ENCODE peak calls at places on chromosomes 13 and 19, in nine cellular contexts. G, O, V, Z, I, W, A, X and U are unnamed samples. For H3K4me1, the result is how much of the 10 kb centered on the place peaks cover.

GRCh38 chr19:46503848-46504453 is 8.3 kb upstream of the PNMA8B start:
- DNase-seq in V (no peak), X (no peak), W (no peak), I (no peak), Z (no peak), O (no peak), G (no peak), A (no peak), U (no peak)

GRCh38 chr13:53200498-53201453 is 172.2 kb downstream of the OLFM4 start:
- DNase-seq in V (no peak), Z (no peak), G (no peak), X (peak), A (peak), I (peak), O (peak), W (no peak), U (no peak)

GRCh38 chr13:98293570-98294142 is 116.6 kb upstream of the RNF113B start:
- DNase-seq in Z (no peak), G (no peak), X (no peak), I (no peak), W (no peak), O (no peak), A (no peak), V (no peak), U (no peak)

GRCh38 chr19:3338541-3339181 is 27.7 kb upstream of the NFIC start:
- DNase-seq in O (no peak), Z (no peak), W (no peak), X (peak), I (peak), A (peak), G (peak), V (peak), U (peak)

GRCh38 chr19:19372656-19373416 is 32.6 kb upstream of the GATAD2A start:
- DNase-seq in X (peak), G (peak), O (no peak), V (peak), Z (no peak), I (peak), A (peak), W (no peak), U (no peak)

GRCh38 chr13:98451676-98452105 is 125.2 kb downstream of the STK24 start:
- DNase-seq in X (no peak), O (no peak), V (no peak), A (peak), I (no peak), W (no peak), Z (peak), G (no peak), U (no peak)

GRCh38 chr13:61413572-61413971 is 2.1 kb downstream of the PCDH20 start:
- DNase-seq in I (no peak), A (no peak), G (no peak), V (no peak), Z (no peak), W (no peak), X (no peak), O (peak), U (no peak)

GRCh38 chr19:45508681-45508930 is 1.3 kb downstream of the VASP start:
- DNase-seq in Z (no peak), X (no peak), A (no peak), O (no peak), W (no peak), V (no peak), I (no peak), G (no peak), U (no peak)

GRCh38 chr13:27476943-27477681 is 26.7 kb upstream of the MTIF3 start:
- DNase-seq in G (no peak), Z (no peak), O (no peak), V (no peak), X (peak), A (no peak), W (peak), I (no peak), U (no peak)

GRCh38 chr13:43698743-43699142 is 88.0 kb downstream of the ENOX1 start:
- DNase-seq in G (no peak), V (no peak), O (no peak), A (no peak), W (no peak), Z (no peak), I (no peak), X (no peak), U (no peak)

GRCh38 chr19:2952953-2953481 is 8.2 kb upstream of the ZNF77 start:
- DNase-seq in I (no peak), V (no peak), G (no peak), O (no peak), A (no peak), X (no peak), Z (no peak), W (peak), U (peak)

GRCh38 chr19:34998777-34999497 is 1.2 kb upstream of the GRAMD1A start:
- DNase-seq in G (no peak), O (peak), V (no peak), X (no peak), Z (no peak), I (no peak), W (no peak), A (no peak), U (no peak)

GRCh38 chr13:29935309-29935981 is 85.0 kb upstream of the UBL3 start:
- DNase-seq in A (no peak), Z (no peak), O (no peak), W (no peak), X (no peak), G (no peak), I (no peak), V (peak), U (no peak)

GRCh38 chr19:40620161-40620485 is 19.0 kb downstream of the LTBP4 start:
- DNase-seq in A (no peak), X (no peak), V (no peak), G (no peak), O (no peak), Z (no peak), W (no peak), I (no peak), U (no peak)

GRCh38 chr13:99374169-99374991 is 67.2 kb upstream of the GPR183 start:
- DNase-seq in W (no peak), O (peak), Z (no peak), V (peak), A (no peak), X (no peak), G (peak), I (no peak), U (no peak)

GRCh38 chr13:104086205-104086604 is 1020.0 kb upstream of the SLC10A2 start:
- DNase-seq in Z (no peak), G (no peak), X (no peak), I (no peak), W (no peak), V (no peak), A (no peak), O (no peak), U (no peak)

GRCh38 chr13:74158028-74158427 is 23.8 kb upstream of the KLF12 start:
- DNase-seq in X (no peak), O (no peak), G (no peak), V (no peak), I (peak), A (peak), Z (no peak), W (no peak), U (no peak)

GRCh38 chr13:48813518-48813917 is 159.8 kb downstream of the CYSLTR2 start:
- DNase-seq in Z (no peak), V (no peak), A (no peak), W (no peak), O (no peak), X (no peak), I (no peak), G (no peak), U (no peak)

GRCh38 chr19:8682472-8682871 is 16.1 kb downstream of the ACTL9 start:
- DNase-seq in X (no peak), O (no peak), G (no peak), A (no peak), W (no peak), V (no peak), Z (no peak), I (no peak), U (no peak)

GRCh38 chr19:18995804-18996241 is 37.5 kb downstream of the SUGP2 start:
- DNase-seq in X (no peak), G (peak), O (peak), V (no peak), Z (no peak), A (peak), I (peak), W (peak), U (no peak)

GRCh38 chr19:41367848-41368301 is 3.9 kb upstream of the B9D2 start:
- DNase-seq in Z (no peak), A (no peak), G (no peak), O (no peak), X (no peak), I (no peak), V (no peak), W (peak), U (no peak)

GRCh38 chr19:42370667-42371066 is 19.4 kb downstream of the CNFN start:
- DNase-seq in O (no peak), X (no peak), I (no peak), A (no peak), Z (no peak), G (no peak), V (no peak), W (no peak), U (no peak)

GRCh38 chr13:23750383-23751121 is 138.6 kb downstream of the MIPEP start:
- DNase-seq in Z (no peak), I (no peak), V (no peak), W (no peak), O (no peak), X (no peak), G (no peak), A (no peak), U (no peak)

GRCh38 chr13:36298535-36299068 is 988 bp upstream of the CCDC169 start:
- DNase-seq in V (no peak), A (no peak), Z (no peak), X (no peak), O (peak), W (no peak), G (no peak), I (no peak), U (no peak)

GRCh38 chr13:70630247-70630646 is 522.0 kb upstream of the KLHL1 start:
- DNase-seq in I (no peak), G (no peak), O (peak), V (no peak), W (no peak), A (no peak), X (no peak), Z (no peak), U (no peak)

GRCh38 chr13:25652764-25653163 is 281.0 kb downstream of the ATP8A2 start:
- DNase-seq in O (no peak), X (no peak), G (no peak), A (no peak), Z (no peak), I (no peak), W (no peak), V (no peak), U (no peak)

GRCh38 chr19:1618157-1619093 is 13.2 kb upstream of the UQCR11 start:
- DNase-seq in X (no peak), G (no peak), V (peak), Z (no peak), I (no peak), A (no peak), O (peak), W (peak), U (no peak)

GRCh38 chr19:50826492-50827240 is 3.1 kb upstream of the KLK1 start:
- DNase-seq in I (no peak), A (no peak), V (no peak), O (no peak), G (no peak), Z (no peak), X (no peak), W (no peak), U (no peak)
- TF ChIP-seq CTCF in I (no peak), A (no peak), V (no peak), O (no peak), G (no peak), Z (no peak), X (no peak), W (no peak), U (no peak)

GRCh38 chr13:111215081-111216047 is 100.3 kb downstream of the ARHGEF7 start:
- DNase-seq in V (no peak), A (no peak), W (no peak), O (peak), I (no peak), Z (no peak), X (no peak), G (no peak), U (no peak)

GRCh38 chr13:111219306-111219705 is 101.1 kb upstream of the TEX29 start:
- DNase-seq in X (no peak), V (no peak), G (peak), Z (no peak), O (peak), A (peak), W (peak), I (no peak), U (no peak)

GRCh38 chr13:111216166-111216960 is 101.3 kb downstream of the ARHGEF7 start:
- DNase-seq in V (peak), G (peak), A (no peak), X (no peak), O (peak), Z (no peak), W (no peak), I (no peak), U (no peak)

GRCh38 chr13:111219950-111220349 is 100.5 kb upstream of the TEX29 start:
- DNase-seq in W (no peak), I (no peak), O (peak), G (no peak), V (no peak), A (no peak), Z (no peak), X (no peak), U (no peak)

GRCh38 chr13:111217661-111218060 is 102.6 kb downstream of the ARHGEF7 start:
- DNase-seq in A (no peak), V (no peak), G (peak), I (no peak), W (no peak), O (peak), Z (no peak), X (peak), U (no peak)
- H3K4me1 ChIP-seq in A (half or more), V (under half), G (under half), I (half or more), W (under half), O (under half), Z (half or more), X (under half), U (under half)

DNA sequence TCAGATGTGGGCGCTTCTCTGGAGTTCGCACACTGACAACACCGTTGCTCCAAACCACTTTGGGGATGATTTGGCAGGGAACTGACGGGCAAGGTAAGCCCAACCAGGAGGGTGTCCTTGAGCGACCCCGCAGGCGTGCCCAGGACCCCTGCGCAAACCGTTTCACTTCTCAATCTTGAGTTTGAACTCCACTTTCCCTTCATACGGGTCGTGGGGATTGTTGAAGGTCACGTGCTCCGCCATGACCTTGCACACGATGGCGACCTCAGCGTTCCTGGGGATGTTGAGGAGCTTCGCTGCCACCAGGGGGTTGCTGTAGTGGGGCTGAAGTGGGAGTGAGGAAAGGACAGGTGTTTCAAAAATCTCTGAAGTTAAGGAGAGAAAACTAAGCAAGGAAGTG is 8.8 kb downstream of the ATP4B start:
- DNase-seq in I (no peak), V (no peak), Z (no peak), X (no peak), G (no peak), W (no peak), O (peak), A (peak), U (peak)
- TF ChIP-seq CTCF in I (no peak), V (no peak), Z (no peak), X (no peak), G (no peak), W (no peak), O (peak), A (no peak), U (no peak)

GRCh38 chr19:10602330-10603083 is 15.4 kb upstream of the AP1M2 start:
- DNase-seq in G (peak), Z (peak), I (peak), X (peak), W (peak), O (peak), A (peak), V (peak), U (peak)
- H3K4me1 ChIP-seq in G (under half), Z (under half), I (under half), X (under half), W (under half), O (under half), A (under half), V (under half), U (under half)

GRCh38 chr19:7641288-7642276 is 4.7 kb downstream of the STXBP2 start:
- DNase-seq in O (peak), X (no peak), G (no peak), A (no peak), I (no peak), V (no peak), Z (no peak), W (no peak), U (no peak)
- TF ChIP-seq CTCF in O (peak), X (no peak), G (no peak), A (no peak), I (no peak), V (no peak), Z (no peak), W (no peak), U (no peak)

GRCh38 chr13:72204291-72204690 is 337.3 kb upstream of the DACH1 start:
- DNase-seq in I (no peak), A (no peak), W (peak), Z (no peak), X (no peak), O (no peak), G (no peak), V (no peak), U (no peak)
- H3K4me1 ChIP-seq in I (under half), A (under half), W (under half), Z (under half), X (under half), O (under half), G (under half), V (under half), U (under half)